ENCODE peak calls at places on chromosomes 11 and 22, in eight cellular contexts. One of them, this sample, is unnamed.

GRCh38 chr11:127492025-127492424 is 491.5 kb upstream of the KIRREL3 start:
- DNase-seq in RWPE1: no peak
- DNase-seq in heart right ventricle: no peak
- DNase-seq in caudate nucleus: no peak
- DNase-seq in SJSA1: no peak
- DNase-seq in neuronal stem cell: no peak
- DNase-seq in tibial nerve: no peak
- DNase-seq in CD4-positive, alpha-beta T cell: no peak
- DNase-seq in this sample: peak

GRCh38 chr11:122202951-122203456 is 87.0 kb upstream of the BLID start:
- DNase-seq in neuronal stem cell: peak
- DNase-seq in heart right ventricle: peak
- DNase-seq in SJSA1: peak
- DNase-seq in CD4-positive, alpha-beta T cell: peak
- DNase-seq in tibial nerve: peak
- DNase-seq in RWPE1: peak
- DNase-seq in caudate nucleus: peak
- DNase-seq in this sample: no peak

GRCh38 chr22:50733521-50734342 is 4.3 kb upstream of the ACR start:
- DNase-seq in CD4-positive, alpha-beta T cell: no peak
- DNase-seq in SJSA1: peak
- DNase-seq in neuronal stem cell: no peak
- DNase-seq in caudate nucleus: peak
- DNase-seq in heart right ventricle: peak
- DNase-seq in tibial nerve: no peak
- DNase-seq in RWPE1: no peak
- DNase-seq in this sample: no peak

GRCh38 chr22:38315801-38316339 is 1.4 kb downstream of the CSNK1E start:
- DNase-seq in caudate nucleus: peak
- DNase-seq in RWPE1: no peak
- DNase-seq in SJSA1: no peak
- DNase-seq in tibial nerve: no peak
- DNase-seq in CD4-positive, alpha-beta T cell: no peak
- DNase-seq in neuronal stem cell: no peak
- DNase-seq in heart right ventricle: no peak
- DNase-seq in this sample: no peak

GRCh38 chr22:33743756-33744155 is 176.5 kb downstream of the LARGE1 start:
- DNase-seq in RWPE1: no peak
- DNase-seq in CD4-positive, alpha-beta T cell: no peak
- DNase-seq in heart right ventricle: no peak
- DNase-seq in SJSA1: no peak
- DNase-seq in caudate nucleus: no peak
- DNase-seq in neuronal stem cell: no peak
- DNase-seq in tibial nerve: no peak
- DNase-seq in this sample: no peak

GRCh38 chr22:41132555-41132954 is 40.2 kb downstream of the EP300 start:
- DNase-seq in neuronal stem cell: no peak
- DNase-seq in CD4-positive, alpha-beta T cell: no peak
- DNase-seq in SJSA1: no peak
- DNase-seq in heart right ventricle: no peak
- DNase-seq in RWPE1: no peak
- DNase-seq in tibial nerve: no peak
- DNase-seq in caudate nucleus: no peak
- DNase-seq in this sample: no peak

GRCh38 chr11:6531267-6531752 is 34.2 kb downstream of the DNHD1 start:
- DNase-seq in tibial nerve: peak
- DNase-seq in neuronal stem cell: peak
- DNase-seq in CD4-positive, alpha-beta T cell: no peak
- DNase-seq in SJSA1: no peak
- DNase-seq in RWPE1: peak
- DNase-seq in caudate nucleus: no peak
- DNase-seq in heart right ventricle: no peak
- DNase-seq in this sample: peak

GRCh38 chr11:95365346-95365745 is 134.3 kb upstream of the SESN3 start:
- DNase-seq in neuronal stem cell: no peak
- DNase-seq in heart right ventricle: no peak
- DNase-seq in caudate nucleus: no peak
- DNase-seq in SJSA1: no peak
- DNase-seq in tibial nerve: no peak
- DNase-seq in RWPE1: no peak
- DNase-seq in CD4-positive, alpha-beta T cell: no peak
- DNase-seq in this sample: no peak

GRCh38 chr11:27663294-27663693 is 37.0 kb downstream of the BDNF start:
- DNase-seq in CD4-positive, alpha-beta T cell: no peak
- DNase-seq in SJSA1: no peak
- DNase-seq in heart right ventricle: no peak
- DNase-seq in RWPE1: no peak
- DNase-seq in caudate nucleus: no peak
- DNase-seq in neuronal stem cell: no peak
- DNase-seq in tibial nerve: no peak
- DNase-seq in this sample: no peak

GRCh38 chr11:11583801-11584445 is 37.9 kb downstream of the GALNT18 start:
- DNase-seq in heart right ventricle: no peak
- DNase-seq in caudate nucleus: no peak
- DNase-seq in CD4-positive, alpha-beta T cell: no peak
- DNase-seq in SJSA1: peak
- DNase-seq in neuronal stem cell: no peak
- DNase-seq in tibial nerve: no peak
- DNase-seq in RWPE1: no peak
- DNase-seq in this sample: no peak

GRCh38 chr11:95593101-95593500 is 196.5 kb downstream of the FAM76B start:
- DNase-seq in neuronal stem cell: no peak
- DNase-seq in caudate nucleus: no peak
- DNase-seq in SJSA1: no peak
- DNase-seq in RWPE1: no peak
- DNase-seq in tibial nerve: no peak
- DNase-seq in heart right ventricle: peak
- DNase-seq in CD4-positive, alpha-beta T cell: no peak
- DNase-seq in this sample: no peak

GRCh38 chr11:3002871-3003270 is 10.7 kb upstream of the NAP1L4 start:
- DNase-seq in tibial nerve: no peak
- DNase-seq in heart right ventricle: no peak
- DNase-seq in neuronal stem cell: no peak
- DNase-seq in CD4-positive, alpha-beta T cell: no peak
- DNase-seq in SJSA1: no peak
- DNase-seq in caudate nucleus: no peak
- DNase-seq in RWPE1: no peak
- DNase-seq in this sample: no peak

GRCh38 chr11:116185551-116185950 is 587.2 kb downstream of the BUD13 start:
- DNase-seq in caudate nucleus: no peak
- DNase-seq in neuronal stem cell: no peak
- DNase-seq in heart right ventricle: no peak
- DNase-seq in SJSA1: no peak
- DNase-seq in tibial nerve: no peak
- DNase-seq in CD4-positive, alpha-beta T cell: no peak
- DNase-seq in RWPE1: no peak
- DNase-seq in this sample: no peak

GRCh38 chr22:38835888-38836301 is 7.9 kb downstream of the NPTXR start:
- DNase-seq in RWPE1: no peak
- DNase-seq in SJSA1: no peak
- DNase-seq in CD4-positive, alpha-beta T cell: no peak
- DNase-seq in neuronal stem cell: no peak
- DNase-seq in caudate nucleus: no peak
- DNase-seq in heart right ventricle: no peak
- DNase-seq in tibial nerve: no peak
- DNase-seq in this sample: no peak

GRCh38 chr11:121466063-121466794 is 13.5 kb upstream of the SORL1-AS1 start:
- DNase-seq in neuronal stem cell: no peak
- DNase-seq in heart right ventricle: peak
- DNase-seq in CD4-positive, alpha-beta T cell: no peak
- DNase-seq in RWPE1: peak
- DNase-seq in SJSA1: peak
- DNase-seq in caudate nucleus: no peak
- DNase-seq in tibial nerve: peak
- DNase-seq in this sample: no peak

GRCh38 chr11:32852142-32852541 is 22.4 kb downstream of the PRRG4 start:
- DNase-seq in tibial nerve: no peak
- DNase-seq in heart right ventricle: no peak
- DNase-seq in caudate nucleus: no peak
- DNase-seq in RWPE1: no peak
- DNase-seq in CD4-positive, alpha-beta T cell: no peak
- DNase-seq in neuronal stem cell: no peak
- DNase-seq in SJSA1: no peak
- DNase-seq in this sample: no peak

GRCh38 chr11:2930705-2931415 is 1.6 kb upstream of the PHLDA2 start:
- DNase-seq in CD4-positive, alpha-beta T cell: peak
- DNase-seq in neuronal stem cell: peak
- DNase-seq in tibial nerve: no peak
- DNase-seq in SJSA1: no peak
- DNase-seq in RWPE1: peak
- DNase-seq in caudate nucleus: no peak
- DNase-seq in heart right ventricle: peak
- DNase-seq in this sample: no peak

GRCh38 chr11:32071811-32072210 is 19.1 kb upstream of the RCN1 start:
- DNase-seq in tibial nerve: no peak
- DNase-seq in CD4-positive, alpha-beta T cell: no peak
- DNase-seq in heart right ventricle: no peak
- DNase-seq in caudate nucleus: no peak
- DNase-seq in neuronal stem cell: peak
- DNase-seq in SJSA1: no peak
- DNase-seq in RWPE1: peak
- DNase-seq in this sample: no peak

DNA sequence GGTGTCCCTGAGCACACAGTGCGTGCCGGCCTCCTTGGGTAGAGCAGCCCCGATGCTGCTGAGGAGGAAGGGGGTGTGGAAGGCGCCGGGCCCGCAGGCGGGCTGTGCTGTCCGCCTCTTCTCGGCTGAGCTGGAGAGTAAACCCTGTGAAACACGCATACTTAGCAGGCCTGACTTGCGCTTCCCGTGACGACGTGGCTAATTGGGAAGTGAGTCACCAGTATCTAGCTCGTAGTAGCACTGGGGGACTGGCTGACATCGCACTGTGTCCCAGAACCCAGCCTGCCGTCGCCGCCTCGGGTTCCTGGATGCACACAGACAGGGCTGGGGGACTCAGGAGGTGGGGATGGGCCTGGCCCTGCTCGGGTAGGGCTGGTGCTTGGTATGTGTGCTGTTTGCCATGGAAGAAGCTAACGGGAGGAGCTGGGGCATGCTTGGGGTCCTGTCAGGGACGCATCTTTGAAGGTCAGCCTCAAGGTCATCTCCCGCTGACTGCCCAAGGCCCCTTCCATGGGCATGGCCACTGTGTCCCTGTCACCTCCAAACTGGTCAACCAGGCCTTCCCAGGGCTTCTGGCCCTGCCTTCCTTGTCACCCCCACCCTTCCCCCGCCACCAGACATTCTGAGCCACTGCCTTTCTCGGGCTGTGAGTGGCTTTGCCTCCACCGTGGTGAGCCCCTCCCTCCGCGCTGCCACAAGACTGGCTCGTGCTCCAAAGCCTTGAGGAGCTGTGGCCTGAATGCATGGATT is 1327.0 kb downstream of the BRD1 start:
- DNase-seq in SJSA1: no peak
- DNase-seq in tibial nerve: no peak
- DNase-seq in caudate nucleus: no peak
- DNase-seq in neuronal stem cell: no peak
- DNase-seq in RWPE1: no peak
- DNase-seq in CD4-positive, alpha-beta T cell: no peak
- DNase-seq in heart right ventricle: no peak
- DNase-seq in this sample: no peak
- H3K27ac ChIP-seq in SJSA1: no peak
- H3K27ac ChIP-seq in tibial nerve: no peak
- H3K27ac ChIP-seq in caudate nucleus: no peak
- H3K27ac ChIP-seq in neuronal stem cell: no peak
- H3K27ac ChIP-seq in RWPE1: no peak
- H3K27ac ChIP-seq in CD4-positive, alpha-beta T cell: no peak
- H3K27ac ChIP-seq in heart right ventricle: no peak
- H3K27ac ChIP-seq in this sample: no peak

GRCh38 chr11:119584193-119585037 is 144.6 kb downstream of the NECTIN1 start:
- DNase-seq in CD4-positive, alpha-beta T cell: no peak
- DNase-seq in SJSA1: peak
- DNase-seq in neuronal stem cell: peak
- DNase-seq in RWPE1: peak
- DNase-seq in caudate nucleus: peak
- DNase-seq in tibial nerve: no peak
- DNase-seq in heart right ventricle: peak
- DNase-seq in this sample: peak
- H3K27ac ChIP-seq in CD4-positive, alpha-beta T cell: no peak
- H3K27ac ChIP-seq in SJSA1: peak
- H3K27ac ChIP-seq in neuronal stem cell: peak
- H3K27ac ChIP-seq in RWPE1: no peak
- H3K27ac ChIP-seq in caudate nucleus: peak
- H3K27ac ChIP-seq in tibial nerve: no peak
- H3K27ac ChIP-seq in heart right ventricle: no peak
- H3K27ac ChIP-seq in this sample: peak

DNA sequence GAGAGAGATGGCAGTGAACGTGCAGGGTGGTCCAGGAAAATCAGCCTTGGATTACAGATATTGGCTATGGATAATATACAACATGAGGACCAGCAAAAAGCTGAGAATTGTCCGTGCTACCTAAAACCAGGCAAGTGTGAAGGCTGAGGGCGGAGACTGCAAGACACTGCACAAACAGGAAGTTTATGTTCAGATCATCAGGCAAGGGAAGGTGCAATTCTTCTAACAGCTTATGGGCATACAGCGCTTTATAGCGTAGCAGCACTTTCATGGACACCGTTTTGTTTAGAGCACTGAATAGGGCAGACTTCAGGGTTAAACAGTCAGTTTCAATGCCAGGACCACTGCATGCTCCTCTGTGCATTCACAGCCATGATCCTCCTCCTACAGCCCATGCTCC is 93.1 kb upstream of the TMEM45B start:
- DNase-seq in heart right ventricle: no peak
- DNase-seq in caudate nucleus: no peak
- DNase-seq in RWPE1: no peak
- DNase-seq in neuronal stem cell: no peak
- DNase-seq in tibial nerve: no peak
- DNase-seq in SJSA1: no peak
- DNase-seq in CD4-positive, alpha-beta T cell: no peak
- DNase-seq in this sample: no peak
- H3K27ac ChIP-seq in heart right ventricle: no peak
- H3K27ac ChIP-seq in caudate nucleus: no peak
- H3K27ac ChIP-seq in RWPE1: no peak
- H3K27ac ChIP-seq in neuronal stem cell: no peak
- H3K27ac ChIP-seq in tibial nerve: no peak
- H3K27ac ChIP-seq in SJSA1: no peak
- H3K27ac ChIP-seq in CD4-positive, alpha-beta T cell: no peak
- H3K27ac ChIP-seq in this sample: no peak

GRCh38 chr11:119120639-119121007 is 757 bp upstream of the HINFP start:
- DNase-seq in SJSA1: no peak
- DNase-seq in neuronal stem cell: peak
- DNase-seq in CD4-positive, alpha-beta T cell: no peak
- DNase-seq in RWPE1: no peak
- DNase-seq in heart right ventricle: no peak
- DNase-seq in caudate nucleus: no peak
- DNase-seq in tibial nerve: no peak
- DNase-seq in this sample: no peak
- H3K27ac ChIP-seq in SJSA1: peak
- H3K27ac ChIP-seq in neuronal stem cell: no peak
- H3K27ac ChIP-seq in CD4-positive, alpha-beta T cell: peak
- H3K27ac ChIP-seq in RWPE1: peak
- H3K27ac ChIP-seq in heart right ventricle: no peak
- H3K27ac ChIP-seq in caudate nucleus: peak
- H3K27ac ChIP-seq in tibial nerve: peak
- H3K27ac ChIP-seq in this sample: peak